ENCODE peak calls at places on chromosomes 1 and 21, in nine cellular contexts. F, L, M, I, A, G, P, R and O are unnamed samples.

GRCh38 chr1:7398982-7399381 is 372.1 kb upstream of the VAMP3 start:
- ATAC-seq in F (no peak), L (no peak), M (no peak), I (no peak), A (no peak), G (no peak), P (no peak), R (no peak), O (no peak)

GRCh38 chr1:90220941-90221693 is 226.2 kb downstream of the ZNF326 start:
- ATAC-seq in F (peak), L (no peak), M (peak), I (peak), A (peak), G (no peak), P (no peak), R (no peak), O (no peak)

GRCh38 chr1:227192163-227192562 is 126.1 kb downstream of the CDC42BPA start:
- ATAC-seq in F (no peak), L (no peak), M (peak), I (no peak), A (peak), G (peak), P (peak), R (no peak), O (no peak)

GRCh38 chr1:185376840-185377635 is 60.0 kb upstream of the IVNS1ABP start:
- ATAC-seq in F (peak), L (peak), M (no peak), I (peak), A (peak), G (peak), P (no peak), R (no peak), O (no peak)

GRCh38 chr1:246002725-246003441 is 504.2 kb downstream of the SMYD3 start:
- ATAC-seq in F (peak), L (peak), M (peak), I (peak), A (peak), G (peak), P (peak), R (peak), O (peak)

GRCh38 chr1:55402117-55402516 is 187.0 kb upstream of the USP24 start:
- ATAC-seq in F (no peak), L (peak), M (no peak), I (no peak), A (no peak), G (no peak), P (no peak), R (no peak), O (no peak)

GRCh38 chr1:178506669-178507068 is 6.2 kb upstream of the TEX35 start:
- ATAC-seq in F (no peak), L (no peak), M (peak), I (no peak), A (no peak), G (no peak), P (no peak), R (no peak), O (no peak)

GRCh38 chr1:170146861-170147260 is 1.1 kb downstream of the NTMT2 start:
- ATAC-seq in F (no peak), L (no peak), M (no peak), I (peak), A (peak), G (no peak), P (no peak), R (no peak), O (no peak)

GRCh38 chr1:228911225-228911624 is 175.9 kb downstream of the RHOU start:
- ATAC-seq in F (no peak), L (no peak), M (no peak), I (no peak), A (no peak), G (no peak), P (no peak), R (no peak), O (no peak)

GRCh38 chr1:51472349-51472748 is 46.7 kb downstream of the EPS15 start:
- ATAC-seq in F (peak), L (peak), M (no peak), I (peak), A (no peak), G (no peak), P (no peak), R (no peak), O (no peak)

GRCh38 chr1:172024516-172024915 is 183.2 kb downstream of the DNM3 start:
- ATAC-seq in F (peak), L (no peak), M (no peak), I (no peak), A (no peak), G (no peak), P (no peak), R (no peak), O (no peak)

GRCh38 chr1:59707216-59707615 is 107.5 kb upstream of the HOOK1 start:
- ATAC-seq in F (peak), L (peak), M (peak), I (peak), A (no peak), G (no peak), P (peak), R (no peak), O (no peak)

GRCh38 chr1:94702440-94702810 is 117.7 kb upstream of the SLC44A3 start:
- ATAC-seq in F (peak), L (peak), M (peak), I (peak), A (no peak), G (no peak), P (no peak), R (no peak), O (no peak)

GRCh38 chr1:119008483-119009299 is 20.5 kb upstream of the TBX15 start:
- ATAC-seq in F (peak), L (peak), M (peak), I (peak), A (peak), G (no peak), P (peak), R (no peak), O (no peak)

GRCh38 chr1:21161842-21162241 is 14.9 kb downstream of the EIF4G3 start:
- ATAC-seq in F (no peak), L (no peak), M (no peak), I (no peak), A (no peak), G (no peak), P (no peak), R (no peak), O (no peak)

GRCh38 chr1:53371121-53371666 is 43.3 kb upstream of the LRP8 start:
- ATAC-seq in F (no peak), L (no peak), M (no peak), I (no peak), A (no peak), G (no peak), P (no peak), R (no peak), O (no peak)

GRCh38 chr1:166627583-166627982 is 211.7 kb upstream of the POGK start:
- ATAC-seq in F (no peak), L (no peak), M (no peak), I (no peak), A (no peak), G (no peak), P (no peak), R (no peak), O (no peak)

GRCh38 chr21:41207401-41208388 is 39.7 kb downstream of the BACE2 start:
- ATAC-seq in F (peak), L (peak), M (peak), I (peak), A (no peak), G (no peak), P (no peak), R (no peak), O (no peak)

GRCh38 chr1:234498448-234499118 is 19.6 kb upstream of the TARBP1 start:
- ATAC-seq in F (peak), L (peak), M (peak), I (peak), A (peak), G (peak), P (peak), R (peak), O (no peak)

GRCh38 chr1:51247022-51247421 is 10.9 kb downstream of the RNF11 start:
- ATAC-seq in F (no peak), L (no peak), M (no peak), I (no peak), A (peak), G (no peak), P (no peak), R (no peak), O (peak)

GRCh38 chr1:23980725-23981063 is 567 bp upstream of the SRSF10 start:
- ATAC-seq in F (peak), L (no peak), M (peak), I (no peak), A (peak), G (peak), P (peak), R (no peak), O (peak)

GRCh38 chr1:109636201-109636952 is 16.7 kb downstream of the AMPD2 start:
- ATAC-seq in F (peak), L (peak), M (no peak), I (peak), A (no peak), G (no peak), P (peak), R (no peak), O (no peak)

GRCh38 chr1:198619375-198620140 is 19.3 kb upstream of the PTPRC start:
- ATAC-seq in F (no peak), L (peak), M (peak), I (no peak), A (no peak), G (no peak), P (no peak), R (no peak), O (no peak)

GRCh38 chr1:231690072-231690471 is 63.5 kb downstream of the DISC1 start:
- ATAC-seq in F (no peak), L (no peak), M (no peak), I (no peak), A (no peak), G (no peak), P (no peak), R (peak), O (peak)

GRCh38 chr1:150579955-150580642 is 689 bp upstream of the MCL1 start:
- ATAC-seq in F (peak), L (no peak), M (peak), I (peak), A (no peak), G (peak), P (no peak), R (no peak), O (no peak)

GRCh38 chr1:154753426-154753825 is 116.7 kb downstream of the KCNN3 start:
- ATAC-seq in F (no peak), L (no peak), M (no peak), I (no peak), A (no peak), G (no peak), P (no peak), R (no peak), O (no peak)

GRCh38 chr1:85182700-85183099 is 18.1 kb downstream of the SYDE2 start:
- ATAC-seq in F (no peak), L (no peak), M (no peak), I (no peak), A (no peak), G (no peak), P (no peak), R (no peak), O (no peak)

GRCh38 chr21:29725025-29725736 is 214.6 kb downstream of the GRIK1 start:
- ATAC-seq in F (no peak), L (no peak), M (peak), I (no peak), A (no peak), G (no peak), P (no peak), R (no peak), O (no peak)

GRCh38 chr1:23868848-23869450 is 859 bp upstream of the FUCA1 start:
- ATAC-seq in F (peak), L (no peak), M (no peak), I (peak), A (no peak), G (no peak), P (no peak), R (no peak), O (no peak)

GRCh38 chr1:16441312-16441641 is 753 bp downstream of the NECAP2 start:
- ATAC-seq in F (peak), L (no peak), M (peak), I (peak), A (peak), G (peak), P (no peak), R (peak), O (no peak)

GRCh38 chr1:33986389-33987095 is 122.7 kb downstream of the HMGB4 start:
- ATAC-seq in F (no peak), L (peak), M (peak), I (peak), A (no peak), G (no peak), P (no peak), R (no peak), O (no peak)

GRCh38 chr1:56547977-56548376 is 31.4 kb downstream of the PLPP3 start:
- ATAC-seq in F (peak), L (peak), M (peak), I (peak), A (no peak), G (no peak), P (no peak), R (no peak), O (no peak)

GRCh38 chr1:8464987-8465386 is 147.1 kb downstream of the SLC45A1 start:
- ATAC-seq in F (peak), L (no peak), M (no peak), I (no peak), A (no peak), G (no peak), P (no peak), R (no peak), O (no peak)

GRCh38 chr1:42973799-42974198 is 15.1 kb upstream of the SLC2A1 start:
- ATAC-seq in F (no peak), L (no peak), M (no peak), I (no peak), A (no peak), G (no peak), P (no peak), R (no peak), O (no peak)